ENCODE peak calls at places on chromosome 20, in four cellular contexts. K, Y, C and L are unnamed samples.

GRCh38 chr20:60254901-60255411 is 296.7 kb downstream of the CDH26 start:
- DNase-seq in Y (peak; percentile 40), C (no peak), K (no peak), L (no peak)

GRCh38 chr20:9035129-9035528 is 33.8 kb upstream of the PLCB4 start:
- DNase-seq in C (peak; percentile 74), K (peak; percentile 57), Y (peak; percentile 84), L (no peak)

GRCh38 chr20:2751347-2751867 is 49.0 kb downstream of the CPXM1 start:
- DNase-seq in C (no peak), Y (no peak), K (no peak), L (no peak)

GRCh38 chr20:44074252-44075151 is 112.5 kb downstream of the JPH2 start:
- DNase-seq in Y (peak; percentile 63), C (peak; percentile 40), K (no peak), L (no peak)

GRCh38 chr20:54215157-54215789 is 7.4 kb downstream of the PFDN4 start:
- DNase-seq in C (no peak), K (no peak), Y (no peak), L (no peak)

GRCh38 chr20:41483553-41483930 is 116.9 kb upstream of the EMILIN3 start:
- DNase-seq in Y (peak; percentile 45), K (no peak), C (no peak), L (no peak)

GRCh38 chr20:33646191-33646590 is 15.9 kb upstream of the C20orf144 start:
- DNase-seq in C (no peak), Y (no peak), K (no peak), L (no peak)

GRCh38 chr20:47735412-47736400 is 49.6 kb downstream of the SULF2 start:
- DNase-seq in Y (no peak), C (peak; percentile 57), K (no peak), L (no peak)

DNA sequence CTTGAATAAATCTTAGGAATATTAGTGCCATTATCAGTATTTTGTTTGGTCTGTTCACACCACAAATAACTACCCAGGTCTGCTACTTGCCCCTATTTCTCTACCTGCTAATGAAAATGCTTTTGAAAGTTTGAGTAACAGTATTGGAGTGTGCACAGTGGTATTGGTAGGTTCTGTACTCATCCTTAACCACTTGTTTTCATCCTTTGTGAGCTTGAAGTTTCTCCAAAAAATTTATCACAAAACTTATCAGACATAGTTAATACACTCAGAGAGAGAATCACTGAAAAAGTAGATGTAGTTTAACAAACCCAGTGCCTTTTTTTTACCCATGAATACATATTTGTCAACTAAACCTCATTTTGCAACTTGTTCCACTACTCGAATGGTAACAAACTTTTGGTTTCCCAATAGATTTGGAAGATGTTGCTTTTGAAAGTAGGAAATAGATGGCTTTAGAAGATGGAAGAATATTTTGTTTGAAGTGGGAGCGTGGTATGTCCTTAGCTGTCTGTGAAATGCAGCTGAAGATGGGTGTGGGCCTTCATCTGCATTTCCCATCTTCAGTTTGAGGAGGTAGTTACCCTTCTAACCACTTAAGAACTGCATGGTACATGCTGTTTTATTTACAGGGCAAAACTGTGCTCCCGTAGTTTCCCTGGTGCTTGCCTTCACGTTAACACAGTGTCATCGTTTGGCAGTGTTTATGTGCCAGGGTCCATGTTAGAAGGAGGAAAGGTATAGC is 9.0 kb downstream of the PTPN1 start:
- DNase-seq in K (no peak), C (no peak), Y (no peak), L (no peak)
- H3K4me3 ChIP-seq in K (no peak overlapping the region), C (no peak overlapping the region), Y (no peak overlapping the region), L (no peak overlapping the region)

DNA sequence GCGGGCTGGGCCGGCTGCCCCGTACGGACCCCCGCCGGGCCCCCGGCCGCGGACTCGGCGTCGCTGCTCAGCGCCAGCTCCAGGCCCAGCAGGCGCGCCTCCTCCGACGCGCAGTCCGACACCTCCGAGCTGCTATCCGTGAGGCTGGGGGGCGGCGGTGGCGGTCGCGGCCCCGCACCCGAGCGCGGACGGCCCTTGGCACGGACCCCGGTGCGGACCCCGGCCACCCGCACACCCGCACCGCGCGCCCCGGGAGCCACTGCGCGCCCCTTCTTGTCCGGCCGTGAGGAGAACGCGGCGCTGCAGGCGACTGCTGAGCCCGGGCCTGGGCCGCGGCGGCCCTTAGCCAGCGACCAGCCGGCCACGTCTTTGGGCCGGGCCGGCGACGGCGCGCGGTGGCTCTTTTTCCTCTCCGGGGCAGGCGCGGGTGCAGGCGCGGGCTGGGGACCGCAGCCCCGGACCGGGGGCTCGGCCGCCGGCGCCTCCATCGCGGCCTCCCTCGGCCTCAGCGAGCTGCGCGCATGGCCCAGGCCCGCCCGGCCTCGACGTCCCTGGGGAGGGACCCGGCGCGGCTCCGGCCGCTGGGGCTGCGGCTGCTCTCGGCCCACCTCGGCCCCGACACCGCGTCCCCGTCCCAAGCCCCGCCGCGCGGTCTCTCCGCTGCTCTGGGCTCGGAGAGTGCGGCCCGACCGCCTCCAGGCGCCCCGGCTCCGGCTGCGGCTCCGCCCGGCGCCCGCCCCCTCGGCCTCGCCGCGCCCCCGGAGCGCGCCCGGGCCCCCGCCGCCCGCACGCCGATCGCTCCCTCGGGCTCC is 12.9 kb upstream of the TLDC2 start:
- DNase-seq in Y (no peak), K (peak; percentile 72), C (no peak), L (no peak)
- H3K4me3 ChIP-seq in Y (peak overlapping the region; percentile 78), K (peak overlapping the region; percentile 81), C (peak overlapping the region; percentile 64), L (peak overlapping the region; percentile 67)

GRCh38 chr20:17453592-17453991 is 77.6 kb downstream of the BFSP1 start:
- DNase-seq in C (no peak), K (no peak), Y (no peak), L (no peak)
- H3K4me3 ChIP-seq in C (no peak overlapping the region), K (no peak overlapping the region), Y (no peak overlapping the region), L (no peak overlapping the region)

GRCh38 chr20:51955756-51956155 is 153.4 kb upstream of the SALL4 start:
- DNase-seq in K (no peak), C (peak; percentile 44), Y (peak; percentile 79), L (no peak)

GRCh38 chr20:51958099-51958498 is 155.8 kb upstream of the SALL4 start:
- DNase-seq in C (no peak), K (no peak), Y (no peak), L (no peak)

GRCh38 chr20:51960004-51960403 is 157.7 kb upstream of the SALL4 start:
- DNase-seq in C (no peak), K (no peak), Y (no peak), L (peak; percentile 38)

GRCh38 chr20:51961964-51962761 is 159.8 kb upstream of the SALL4 start:
- DNase-seq in Y (no peak), K (no peak), C (no peak), L (peak; percentile 98)

GRCh38 chr20:51958636-51959542 is 156.6 kb upstream of the SALL4 start:
- DNase-seq in C (peak; percentile 38), Y (peak; percentile 53), K (no peak), L (peak; percentile 64)
- H3K4me3 ChIP-seq in C (peak overlapping the region; percentile 8), Y (no peak overlapping the region), K (peak overlapping the region; percentile 51), L (no peak overlapping the region)

GRCh38 chr20:63004607-63005211 is 2.1 kb downstream of the BHLHE23 start:
- DNase-seq in K (peak; percentile 60), Y (no peak), C (no peak), L (no peak)

GRCh38 chr20:63003546-63003945 is 3.2 kb downstream of the BHLHE23 start:
- DNase-seq in K (peak; percentile 72), Y (no peak), C (no peak), L (no peak)

GRCh38 chr20:63005862-63006564 is 751 bp downstream of the BHLHE23 start:
- DNase-seq in Y (peak; percentile 9), C (peak; percentile 14), K (peak; percentile 77), L (no peak)

GRCh38 chr20:63006611-63007471 is at the start of gene BHLHE23:
- DNase-seq in Y (no peak), K (peak; percentile 88), C (no peak), L (no peak)

GRCh38 chr20:63005240-63005861 is 1.4 kb downstream of the BHLHE23 start:
- DNase-seq in K (peak; percentile 73), Y (no peak), C (no peak), L (no peak)
- H3K4me3 ChIP-seq in K (no peak overlapping the region), Y (no peak overlapping the region), C (no peak overlapping the region), L (no peak overlapping the region)